ENCODE peak calls at places on chromosomes 12 and 14, in five cellular contexts. S is neuronal stem cell, H is H9, G is mesenchymal stem cell, I is H1. R is an unnamed sample.

GRCh38 chr14:44914849-44915248 is 46.9 kb downstream of the KLHL28 start:
- DNase-seq in G (no peak), H (peak; percentile 42), I (no peak), S (no peak), R (no peak)

GRCh38 chr12:48765753-48766162 is 23.1 kb downstream of the ADCY6 start:
- DNase-seq in G (peak; percentile 89), H (no peak), I (no peak), S (no peak), R (no peak)

GRCh38 chr14:57060276-57060956 is 208.3 kb downstream of the EXOC5 start:
- DNase-seq in S (no peak), H (no peak), G (no peak), I (no peak), R (peak; percentile 28)

GRCh38 chr14:101007765-101008164 is 104.2 kb upstream of the RTL1 start:
- DNase-seq in I (no peak), S (no peak), H (no peak), G (no peak), R (no peak)

GRCh38 chr12:116454950-116455447 is 104.2 kb upstream of the MAP1LC3B2 start:
- DNase-seq in S (no peak), H (no peak), G (peak; percentile 96), I (no peak), R (peak; percentile 81)

GRCh38 chr14:73227812-73228781 is 9.2 kb upstream of the PAPLN start:
- DNase-seq in G (peak; percentile 95), H (peak; percentile 60), I (no peak), S (no peak), R (peak; percentile 92)

GRCh38 chr14:61661471-61661988 is 33.8 kb upstream of the HIF1A start:
- DNase-seq in I (no peak), G (peak; percentile 34), S (no peak), H (no peak), R (no peak)

GRCh38 chr12:23843958-23844357 is 105.5 kb downstream of the SOX5 start:
- DNase-seq in H (no peak), G (no peak), I (no peak), S (no peak), R (no peak)

GRCh38 chr14:24322672-24323071 is 11.4 kb downstream of the LTB4R start:
- DNase-seq in I (no peak), G (no peak), S (no peak), H (no peak), R (no peak)

GRCh38 chr14:90253826-90254225 is 2.5 kb upstream of the PSMC1 start:
- DNase-seq in I (no peak), G (no peak), H (no peak), S (no peak), R (no peak)

GRCh38 chr12:65570451-65571130 is 253.7 kb upstream of the HMGA2 start:
- DNase-seq in G (no peak), S (no peak), I (no peak), H (no peak), R (no peak)

GRCh38 chr12:65574867-65575266 is 249.4 kb upstream of the HMGA2 start:
- DNase-seq in S (no peak), I (no peak), H (no peak), G (no peak), R (no peak)
- H2BK12ac ChIP-seq in S (no peak overlapping the region), I (no peak overlapping the region), H (no peak overlapping the region), G (no peak overlapping the region), R (no peak overlapping the region)

GRCh38 chr12:110168732-110169455 is 44.7 kb downstream of the IFT81 start:
- DNase-seq in S (no peak), I (no peak), G (no peak), H (no peak), R (no peak)

GRCh38 chr12:110171636-110172035 is 47.5 kb downstream of the IFT81 start:
- DNase-seq in H (no peak), I (no peak), S (no peak), G (no peak), R (no peak)

GRCh38 chr12:110170535-110171185 is 46.5 kb downstream of the IFT81 start:
- DNase-seq in I (no peak), H (no peak), S (no peak), G (no peak), R (no peak)

GRCh38 chr12:110174373-110174996 is 50.3 kb downstream of the IFT81 start:
- DNase-seq in H (no peak), G (no peak), S (no peak), I (no peak), R (peak; percentile 40)

GRCh38 chr12:110171186-110171538 is 47.0 kb downstream of the IFT81 start:
- DNase-seq in S (no peak), H (no peak), I (no peak), G (no peak), R (no peak)
- H2BK12ac ChIP-seq in S (no peak overlapping the region), H (no peak overlapping the region), I (no peak overlapping the region), G (no peak overlapping the region), R (no peak overlapping the region)

DNA sequence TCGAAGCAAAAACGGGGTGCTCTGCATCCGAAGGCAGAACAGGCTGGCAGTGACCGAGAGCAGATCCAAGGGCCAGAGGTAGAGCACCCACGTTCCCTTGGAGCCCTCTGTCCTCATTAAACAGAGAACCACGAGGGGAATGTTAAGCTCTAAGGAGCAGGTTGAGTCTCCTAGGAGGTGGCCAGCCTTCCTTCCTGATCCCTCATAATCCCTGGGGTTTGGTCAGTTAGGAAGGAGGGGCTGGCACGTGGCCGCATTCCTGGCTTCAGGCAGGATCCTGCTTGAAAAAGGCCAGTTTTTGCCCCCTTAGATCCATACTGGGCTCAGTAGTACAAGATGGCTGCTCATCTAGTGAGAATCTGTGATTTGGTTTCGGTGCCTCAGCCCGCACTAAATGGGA is 57.2 kb downstream of the SLC24A4 start:
- DNase-seq in I (no peak), H (no peak), S (no peak), G (no peak), R (no peak)
- H2BK12ac ChIP-seq in I (no peak overlapping the region), H (no peak overlapping the region), S (no peak overlapping the region), G (no peak overlapping the region), R (no peak overlapping the region)

GRCh38 chr12:46553266-46553665 is 180.7 kb upstream of the SLC38A2 start:
- DNase-seq in H (no peak), I (no peak), G (peak; percentile 65), S (no peak), R (peak; percentile 52)
- H2BK12ac ChIP-seq in H (no peak overlapping the region), I (no peak overlapping the region), G (peak overlapping the region; percentile 98), S (no peak overlapping the region), R (no peak overlapping the region)

GRCh38 chr12:126616441-126616840 is 1551.2 kb downstream of the AACS start:
- DNase-seq in H (no peak), I (no peak), G (no peak), S (no peak), R (no peak)

GRCh38 chr12:126617312-126617711 is 1552.1 kb downstream of the AACS start:
- DNase-seq in H (peak; percentile 61), I (peak; percentile 9), G (no peak), S (no peak), R (no peak)
- H2BK12ac ChIP-seq in H (no peak overlapping the region), I (no peak overlapping the region), G (no peak overlapping the region), S (no peak overlapping the region), R (no peak overlapping the region)

GRCh38 chr14:65776193-65776592 is 363.7 kb downstream of the FUT8 start:
- DNase-seq in S (no peak), I (no peak), H (no peak), G (no peak), R (no peak)

GRCh38 chr14:65770681-65771080 is 358.2 kb downstream of the FUT8 start:
- DNase-seq in G (no peak), I (no peak), S (no peak), H (no peak), R (no peak)

GRCh38 chr14:65769151-65769550 is 356.6 kb downstream of the FUT8 start:
- DNase-seq in S (no peak), G (no peak), H (no peak), I (no peak), R (no peak)

GRCh38 chr14:65774041-65774440 is 361.5 kb downstream of the FUT8 start:
- DNase-seq in S (no peak), G (no peak), H (no peak), I (no peak), R (no peak)

DNA sequence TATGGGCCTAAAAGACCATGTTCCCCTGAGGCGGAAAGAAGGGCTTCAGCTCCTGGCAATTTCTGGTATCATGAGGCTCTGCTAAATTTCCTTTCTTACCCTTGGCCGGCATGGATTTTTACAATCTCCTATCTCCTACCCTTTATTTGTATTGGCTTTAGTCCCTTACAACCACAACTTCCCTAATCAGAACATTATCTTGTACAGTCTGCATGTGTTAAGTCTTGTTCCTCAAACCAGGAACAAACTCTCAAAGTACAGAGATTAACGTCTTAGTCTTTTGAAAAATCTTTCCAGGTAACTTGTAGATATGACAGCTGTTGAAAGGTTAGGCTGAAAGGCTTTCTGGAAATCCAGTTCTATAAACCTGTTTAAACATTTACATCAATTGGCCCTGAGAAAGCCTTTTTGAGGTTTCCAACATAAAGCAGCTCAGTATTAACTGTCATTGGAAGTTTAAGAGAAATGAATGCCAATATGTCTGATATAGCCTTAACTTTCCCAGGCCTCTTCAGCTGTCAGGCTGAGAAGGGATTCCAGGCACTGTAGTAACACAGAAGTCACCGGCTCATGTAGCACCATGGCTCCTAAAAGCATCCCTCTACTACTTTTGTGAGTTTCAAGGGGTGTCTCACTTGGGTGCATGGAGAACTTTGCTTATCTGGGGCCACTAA is 360.5 kb downstream of the FUT8 start:
- DNase-seq in G (no peak), S (no peak), I (no peak), H (no peak), R (no peak)
- H2BK12ac ChIP-seq in G (no peak overlapping the region), S (no peak overlapping the region), I (no peak overlapping the region), H (no peak overlapping the region), R (no peak overlapping the region)

GRCh38 chr12:6603095-6603567 is 4.0 kb downstream of the CHD4 start:
- DNase-seq in H (peak; percentile 41), I (no peak), S (no peak), G (peak; percentile 35), R (no peak)
- H2BK12ac ChIP-seq in H (no peak overlapping the region), I (no peak overlapping the region), S (no peak overlapping the region), G (no peak overlapping the region), R (no peak overlapping the region)

DNA sequence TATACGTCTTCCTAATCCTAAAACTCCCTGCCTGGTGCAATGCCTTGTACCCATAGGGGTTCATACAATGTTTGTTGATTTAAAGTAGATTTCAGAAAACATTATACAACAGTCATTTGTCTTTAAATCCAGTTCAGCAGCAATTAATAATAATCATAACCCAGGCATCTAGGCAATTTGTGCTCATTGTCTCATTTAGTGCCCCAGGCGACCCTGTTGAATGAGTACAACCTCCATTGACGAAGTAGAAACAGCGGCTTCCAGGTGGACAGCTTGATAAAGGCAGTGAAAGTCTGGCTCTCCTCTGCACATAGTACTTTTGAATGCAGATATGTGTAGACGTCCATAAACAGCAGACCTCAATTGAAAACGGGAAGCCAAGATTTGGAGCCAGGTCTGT is 82.9 kb upstream of the CPM start:
- DNase-seq in G (no peak), H (no peak), S (no peak), I (no peak), R (peak; percentile 56)
- H2BK12ac ChIP-seq in G (no peak overlapping the region), H (no peak overlapping the region), S (no peak overlapping the region), I (no peak overlapping the region), R (no peak overlapping the region)

R was measured in trophoblast cell.